ENCODE peak calls at places on chromosomes 1 and 21, in five cellular contexts. G is IMR-90; T is CD8-positive, alpha-beta memory T cell; K is upper lobe of left lung; I is heart left ventricle. Q is an unnamed sample. For H3K27me3, the result is how much of the 10 kb centered on the place peaks cover.

GRCh38 chr1:169240449-169241242 is 127.0 kb downstream of the NME7 start:
- DNase-seq in I (no peak), K (no peak), G (peak), T (no peak), Q (no peak)

GRCh38 chr1:53145942-53146708 is 3.7 kb upstream of the SLC1A7 start:
- DNase-seq in K (peak), I (peak), G (peak), T (no peak), Q (peak)

GRCh38 chr1:231584117-231584516 is 42.5 kb upstream of the DISC1 start:
- DNase-seq in K (no peak), I (no peak), G (peak), T (no peak), Q (no peak)

GRCh38 chr21:27571706-27572105 is 604.8 kb upstream of the ADAMTS5 start:
- DNase-seq in G (peak), K (no peak), T (no peak), I (no peak), Q (peak)

GRCh38 chr1:200226969-200227303 is 182.9 kb downstream of the ZNF281 start:
- DNase-seq in I (no peak), K (no peak), T (no peak), G (no peak), Q (no peak)

GRCh38 chr1:64082459-64082858 is 121.0 kb upstream of the UBE2U start:
- DNase-seq in I (no peak), K (no peak), T (no peak), G (peak), Q (no peak)

GRCh38 chr21:39077816-39078215 is 105.4 kb downstream of the PSMG1 start:
- DNase-seq in G (no peak), K (no peak), I (no peak), T (no peak), Q (no peak)

GRCh38 chr1:203985676-203986075 is 87.2 kb upstream of the SOX13 start:
- DNase-seq in I (no peak), T (no peak), G (no peak), K (no peak), Q (no peak)

GRCh38 chr1:5532811-5533210 is 459.4 kb downstream of the NPHP4 start:
- DNase-seq in G (no peak), K (no peak), T (no peak), I (no peak), Q (no peak)

GRCh38 chr1:43237131-43237530 is 32.7 kb upstream of the TMEM125 start:
- DNase-seq in I (no peak), T (no peak), G (peak), K (no peak), Q (no peak)

GRCh38 chr21:31220567-31220966 is 123.5 kb downstream of the TIAM1 start:
- DNase-seq in G (peak), I (no peak), K (no peak), T (no peak), Q (no peak)

GRCh38 chr1:89822999-89823628 is 2.3 kb downstream of the LRRC8D start:
- DNase-seq in I (no peak), T (no peak), K (no peak), G (peak), Q (no peak)

GRCh38 chr1:97174039-97174704 is 452.6 kb downstream of the PTBP2 start:
- DNase-seq in K (no peak), G (no peak), T (no peak), I (no peak), Q (no peak)

GRCh38 chr1:87508247-87508646 is 179.6 kb downstream of the LMO4 start:
- DNase-seq in G (peak), I (no peak), K (no peak), T (no peak), Q (peak)

GRCh38 chr21:45541221-45542039 is 810 bp downstream of the SLC19A1 start:
- DNase-seq in G (peak), T (peak), K (peak), I (peak), Q (no peak)

GRCh38 chr1:86018311-86018923 is 138.2 kb downstream of the COL24A1 start:
- DNase-seq in I (no peak), G (peak), T (no peak), K (no peak), Q (no peak)

GRCh38 chr1:153735090-153735420 is 7.2 kb downstream of the INTS3 start:
- DNase-seq in K (no peak), I (no peak), G (no peak), T (no peak), Q (no peak)

GRCh38 chr1:210123383-210123782 is 109.2 kb upstream of the SERTAD4 start:
- DNase-seq in T (no peak), K (no peak), I (no peak), G (no peak), Q (no peak)

GRCh38 chr1:230029244-230029643 is 37.8 kb upstream of the GALNT2 start:
- DNase-seq in G (no peak), T (no peak), K (no peak), I (no peak), Q (no peak)

GRCh38 chr1:110765640-110766335 is 91.0 kb upstream of the KCNA3 start:
- DNase-seq in I (no peak), T (peak), K (no peak), G (peak), Q (peak)

DNA sequence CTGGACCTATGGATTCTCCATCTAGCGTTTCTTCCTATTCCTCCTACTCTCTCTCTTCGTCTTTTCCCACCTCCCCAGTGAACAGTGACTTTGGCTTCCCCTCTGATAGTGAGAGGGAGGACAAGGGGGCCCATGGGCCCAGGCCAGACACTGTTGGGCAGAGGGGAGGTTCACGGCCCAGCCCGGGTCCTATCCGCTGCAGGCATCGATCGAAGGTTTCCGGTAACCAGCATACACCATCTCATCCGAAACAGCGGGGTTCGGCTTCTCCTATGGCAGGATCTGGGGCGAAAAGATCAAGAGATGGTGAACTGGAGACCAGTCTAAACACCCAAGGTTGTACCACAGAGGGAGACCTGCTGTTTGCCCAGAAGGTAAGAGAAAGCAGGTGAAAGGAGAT is 906 bp downstream of the CIART start:
- DNase-seq in K (no peak), G (no peak), I (no peak), T (no peak), Q (no peak)
- H3K4me3 ChIP-seq in K (no peak), G (peak), I (peak), T (no peak), Q (peak)

GRCh38 chr1:22737374-22738068 is 26.9 kb downstream of the EPHB2 start:
- DNase-seq in I (no peak), T (no peak), G (no peak), K (no peak), Q (no peak)
- H3K27me3 ChIP-seq in I (under half), T (under half), G (under half), K (under half), Q (under half)

DNA sequence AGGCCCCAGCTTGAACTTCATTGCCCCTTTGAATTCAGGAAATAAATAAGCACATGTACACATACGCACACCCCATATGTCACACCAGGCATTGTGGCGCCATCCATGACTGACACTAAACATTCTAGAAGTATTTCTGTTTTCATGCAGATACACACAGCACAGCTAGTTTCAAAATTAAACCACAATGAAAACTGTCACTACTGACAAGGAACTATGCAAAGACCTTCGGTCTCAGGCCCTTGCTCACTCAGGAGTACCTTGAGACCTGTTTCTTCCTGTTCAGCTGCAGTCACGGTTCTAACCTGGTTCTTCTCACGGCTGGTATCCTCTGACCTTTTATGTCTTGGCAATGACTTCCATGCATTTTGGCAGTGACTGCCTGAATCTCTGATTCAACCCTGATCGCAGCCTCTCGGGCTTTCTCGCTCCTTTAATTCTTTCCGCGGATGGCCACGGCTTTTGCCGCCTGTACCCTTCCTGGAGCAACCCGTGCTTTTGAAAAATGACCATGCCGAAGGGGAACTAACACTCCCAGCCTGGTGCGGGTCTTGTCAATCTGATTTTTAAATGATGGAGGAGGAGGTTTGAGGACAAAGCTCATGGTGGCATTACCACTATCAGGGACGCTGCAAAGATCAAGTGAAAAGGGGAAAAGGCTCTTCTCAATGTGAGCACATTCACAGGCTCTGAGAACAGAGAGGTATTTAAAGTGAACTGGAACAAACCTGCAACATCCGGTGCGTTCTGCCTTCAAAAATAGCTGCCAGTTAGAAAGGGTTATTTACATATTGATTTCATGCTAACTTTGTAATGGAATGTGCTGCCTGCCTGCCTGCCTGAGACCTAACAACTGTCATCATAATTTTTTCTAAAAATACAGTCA is 384.6 kb downstream of the RRAGC start:
- DNase-seq in G (no peak), T (no peak), I (no peak), K (no peak), Q (no peak)
- H3K4me3 ChIP-seq in G (no peak), T (no peak), I (no peak), K (no peak), Q (no peak)

GRCh38 chr1:180238675-180239074 is 8.6 kb downstream of the LHX4 start:
- DNase-seq in I (no peak), G (no peak), K (no peak), T (no peak), Q (no peak)

GRCh38 chr1:180237850-180238476 is 7.9 kb downstream of the LHX4 start:
- DNase-seq in T (no peak), I (no peak), G (no peak), K (no peak), Q (no peak)

GRCh38 chr1:180241716-180242544 is 11.9 kb downstream of the LHX4 start:
- DNase-seq in K (no peak), G (peak), T (no peak), I (no peak), Q (no peak)

GRCh38 chr1:180236698-180237509 is 6.8 kb downstream of the LHX4 start:
- DNase-seq in G (no peak), T (no peak), K (no peak), I (no peak), Q (no peak)

GRCh38 chr1:180239145-180240096 is 9.4 kb downstream of the LHX4 start:
- DNase-seq in I (no peak), T (no peak), G (no peak), K (no peak), Q (no peak)
- H3K27me3 ChIP-seq in I (half or more), T (half or more), G (half or more), K (under half), Q (half or more)

GRCh38 chr21:42295845-42296244 is 19.4 kb downstream of the TFF3 start:
- DNase-seq in I (no peak), K (no peak), T (no peak), G (no peak), Q (no peak)

GRCh38 chr21:42293649-42294272 is 21.4 kb downstream of the TFF3 start:
- DNase-seq in K (no peak), I (no peak), G (no peak), T (no peak), Q (no peak)

GRCh38 chr21:42291751-42292562 is 23.3 kb downstream of the TFF3 start:
- DNase-seq in I (no peak), K (no peak), T (no peak), G (no peak), Q (no peak)

GRCh38 chr21:42297372-42297771 is 17.8 kb downstream of the TFF3 start:
- DNase-seq in K (no peak), I (no peak), T (no peak), G (no peak), Q (no peak)

GRCh38 chr21:42294273-42294880 is 20.8 kb downstream of the TFF3 start:
- DNase-seq in I (no peak), T (no peak), K (no peak), G (no peak), Q (no peak)
- H3K4me3 ChIP-seq in I (no peak), T (no peak), K (no peak), G (no peak), Q (no peak)

DNA sequence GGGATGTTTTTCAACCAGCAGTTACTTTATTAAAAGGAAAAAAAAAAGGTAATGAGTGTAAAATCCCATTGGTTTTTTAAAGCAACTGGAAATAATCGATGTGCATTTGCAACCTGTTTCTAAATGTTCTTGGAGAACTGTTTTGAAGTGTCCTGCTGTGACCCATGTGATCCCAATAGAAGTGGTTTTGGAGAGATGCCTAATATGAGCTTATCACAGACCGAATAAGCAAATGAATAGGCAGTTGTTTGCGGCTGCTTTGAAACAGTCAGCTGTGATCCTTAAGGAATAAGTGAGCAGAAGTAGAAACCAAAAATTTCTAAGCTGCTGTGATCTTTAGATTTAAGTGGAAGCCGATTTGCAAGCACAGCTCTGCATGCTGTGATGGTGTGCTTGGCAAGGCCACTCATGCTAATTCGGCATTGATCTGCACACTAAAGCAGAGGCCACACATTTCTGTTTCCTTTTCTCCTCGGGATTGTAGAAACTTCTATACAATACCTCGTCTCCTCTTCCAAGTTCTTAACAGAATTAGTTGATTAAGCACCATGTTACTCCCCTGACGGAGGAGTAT is 329.5 kb upstream of the DUSP10 start:
- DNase-seq in I (no peak), G (no peak), K (no peak), T (no peak), Q (no peak)
- H3K27me3 ChIP-seq in I (under half), G (under half), K (under half), T (under half), Q (under half)

GRCh38 chr21:34184232-34184631 is 110.9 kb downstream of the MRPS6 start:
- DNase-seq in I (no peak), G (no peak), K (no peak), T (no peak), Q (no peak)

GRCh38 chr21:34180826-34181359 is 107.5 kb downstream of the MRPS6 start:
- DNase-seq in G (no peak), I (no peak), T (no peak), K (no peak), Q (no peak)

GRCh38 chr21:34183331-34183928 is 110.1 kb downstream of the MRPS6 start:
- DNase-seq in I (no peak), K (no peak), T (no peak), G (no peak), Q (no peak)

GRCh38 chr21:34181418-34181817 is 108.0 kb downstream of the MRPS6 start:
- DNase-seq in T (no peak), G (no peak), I (peak), K (no peak), Q (no peak)

DNA sequence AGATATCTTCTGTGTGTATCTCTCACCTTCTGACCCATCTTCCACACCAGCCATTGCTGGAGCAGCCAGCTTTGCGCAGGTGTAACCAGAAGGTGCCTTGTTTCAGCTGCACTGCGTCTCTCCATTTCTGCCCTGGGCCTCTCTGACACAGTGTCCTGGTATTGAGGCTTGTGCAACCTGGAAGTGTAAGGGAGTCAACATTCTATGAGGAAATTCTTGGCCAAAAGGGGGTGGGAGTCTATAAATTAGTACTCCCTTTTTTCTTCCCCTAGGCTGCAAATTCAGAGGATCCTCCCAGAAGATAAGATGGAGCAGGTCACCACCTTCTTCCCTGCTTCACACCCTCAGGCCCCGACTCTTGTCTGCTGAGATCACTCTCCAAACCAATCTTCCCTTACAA is 109.1 kb downstream of the MRPS6 start:
- DNase-seq in G (no peak), T (no peak), I (no peak), K (no peak), Q (no peak)
- H3K4me3 ChIP-seq in G (no peak), T (no peak), I (no peak), K (no peak), Q (no peak)

GRCh38 chr1:223711173-223711572 is 1.2 kb upstream of the CAPN2 start:
- DNase-seq in T (no peak), I (no peak), K (no peak), G (peak), Q (no peak)

GRCh38 chr1:223710179-223711133 is 1.9 kb upstream of the CAPN2 start:
- DNase-seq in K (no peak), G (no peak), I (no peak), T (no peak), Q (no peak)

GRCh38 chr1:223712184-223712855 is at the start of gene CAPN2:
- DNase-seq in T (peak), I (peak), K (peak), G (peak), Q (no peak)

GRCh38 chr1:223712856-223713494 is 636 bp downstream of the CAPN2 start:
- DNase-seq in G (no peak), I (peak), K (peak), T (peak), Q (no peak)

GRCh38 chr1:223711838-223712183 is 528 bp upstream of the CAPN2 start:
- DNase-seq in I (no peak), G (no peak), T (peak), K (no peak), Q (no peak)
- H3K27me3 ChIP-seq in I (under half), G (under half), T (under half), K (under half), Q (under half)

Q was measured in AG04450.